ENCODE peak calls at places on chromosomes 6 and 20, in six cellular contexts. U is fibroblast of mammary gland, T is T-helper 22 cell, S is NCI-H1048, F is AG04450, L is progenitor cell of endocrine pancreas. E is an unnamed sample.

GRCh38 chr6:7058250-7058923 is 49.4 kb upstream of the RREB1 start:
- DNase-seq in U (peak), T (no peak), S (no peak), F (peak), L (no peak), E (no peak)

GRCh38 chr6:110877154-110877564 is 2.6 kb downstream of the AMD1 start:
- DNase-seq in U (no peak), T (no peak), S (no peak), F (no peak), L (no peak), E (no peak)

GRCh38 chr6:11276911-11277274 is 44.4 kb upstream of the NEDD9 start:
- DNase-seq in U (no peak), T (no peak), S (no peak), F (no peak), L (no peak), E (no peak)

GRCh38 chr6:12422848-12423247 is 132.7 kb downstream of the EDN1 start:
- DNase-seq in U (no peak), T (no peak), S (no peak), F (no peak), L (no peak), E (no peak)

GRCh38 chr20:18187020-18187419 is 49.4 kb downstream of the KAT14 start:
- DNase-seq in U (no peak), T (no peak), S (no peak), F (no peak), L (no peak), E (no peak)

GRCh38 chr6:155327326-155328073 is 13.2 kb upstream of the TFB1M start:
- DNase-seq in U (peak), T (peak), S (peak), F (peak), L (peak), E (peak)

GRCh38 chr6:57313711-57314471 is 3.5 kb upstream of the PRIM2 start:
- DNase-seq in U (peak), T (no peak), S (no peak), F (peak), L (no peak), E (no peak)

GRCh38 chr6:36216559-36216958 is 20.0 kb downstream of the BRPF3 start:
- DNase-seq in U (peak), T (no peak), S (no peak), F (peak), L (no peak), E (no peak)

GRCh38 chr6:114108119-114109002 is 137.4 kb upstream of the HDAC2 start:
- DNase-seq in U (peak), T (no peak), S (peak), F (peak), L (peak), E (peak)

GRCh38 chr6:116016846-116017545 is 43.7 kb downstream of the FRK start:
- DNase-seq in U (no peak), T (no peak), S (no peak), F (peak), L (no peak), E (no peak)

GRCh38 chr6:12007915-12008286 is 4.2 kb upstream of the HIVEP1 start:
- DNase-seq in U (no peak), T (no peak), S (no peak), F (no peak), L (no peak), E (no peak)

GRCh38 chr6:19772891-19773290 is 64.3 kb upstream of the ID4 start:
- DNase-seq in U (no peak), T (no peak), S (peak), F (no peak), L (no peak), E (no peak)

GRCh38 chr6:44002071-44002590 is 125.1 kb downstream of the MRPL14 start:
- DNase-seq in U (no peak), T (no peak), S (no peak), F (no peak), L (peak), E (no peak)

GRCh38 chr6:28742668-28743270 is 181.0 kb downstream of the TRIM27 start:
- DNase-seq in U (peak), T (no peak), S (no peak), F (no peak), L (no peak), E (peak)

GRCh38 chr20:23270427-23270911 is 80.1 kb upstream of the NXT1 start:
- DNase-seq in U (peak), T (no peak), S (no peak), F (peak), L (no peak), E (no peak)

GRCh38 chr6:4973972-4974885 is 29.6 kb downstream of the RPP40 start:
- DNase-seq in U (peak), T (no peak), S (no peak), F (peak), L (no peak), E (no peak)

GRCh38 chr6:88670369-88670768 is 293.0 kb downstream of the RNGTT start:
- DNase-seq in U (no peak), T (no peak), S (no peak), F (no peak), L (no peak), E (no peak)

GRCh38 chr20:48189177-48189576 is 403.9 kb upstream of the SULF2 start:
- DNase-seq in U (peak), T (no peak), S (no peak), F (no peak), L (no peak), E (no peak)

GRCh38 chr6:46888578-46888977 is 33.2 kb downstream of the ADGRF5 start:
- DNase-seq in U (no peak), T (no peak), S (no peak), F (no peak), L (no peak), E (no peak)

GRCh38 chr6:139568956-139569538 is 194.6 kb upstream of the CITED2 start:
- DNase-seq in U (peak), T (no peak), S (no peak), F (peak), L (no peak), E (no peak)

GRCh38 chr6:129131282-129131681 is 248.3 kb downstream of the LAMA2 start:
- DNase-seq in U (peak), T (no peak), S (no peak), F (no peak), L (no peak), E (no peak)

GRCh38 chr6:34205916-34206315 is 30.8 kb upstream of the HMGA1 start:
- DNase-seq in U (no peak), T (no peak), S (no peak), F (no peak), L (no peak), E (no peak)

GRCh38 chr20:63431944-63432343 is 40.5 kb downstream of the KCNQ2 start:
- DNase-seq in U (no peak), T (no peak), S (no peak), F (no peak), L (no peak), E (no peak)

GRCh38 chr6:11621119-11621518 is 83.6 kb downstream of the TMEM170B start:
- DNase-seq in U (no peak), T (no peak), S (no peak), F (no peak), L (no peak), E (no peak)

GRCh38 chr20:53399592-53400335 is 193.9 kb downstream of the ZNF217 start:
- DNase-seq in U (peak), T (no peak), S (no peak), F (no peak), L (no peak), E (no peak)

GRCh38 chr6:156686429-156686939 is 90.7 kb upstream of the ARID1B start:
- DNase-seq in U (peak), T (no peak), S (no peak), F (no peak), L (no peak), E (peak)

GRCh38 chr6:141103246-141103645 is 1029.5 kb upstream of the GJE1 start:
- DNase-seq in U (peak), T (no peak), S (no peak), F (no peak), L (no peak), E (no peak)

GRCh38 chr6:149325648-149326236 is 8.2 kb downstream of the TAB2 start:
- DNase-seq in U (no peak), T (no peak), S (no peak), F (no peak), L (no peak), E (no peak)

GRCh38 chr6:75296811-75297779 is 12.5 kb upstream of the TMEM30A start:
- DNase-seq in U (peak), T (no peak), S (peak), F (no peak), L (no peak), E (no peak)

GRCh38 chr6:69423785-69424184 is 373.0 kb downstream of the LMBRD1 start:
- DNase-seq in U (no peak), T (no peak), S (no peak), F (no peak), L (no peak), E (no peak)

GRCh38 chr6:108027594-108027993 is 46.9 kb downstream of the OSTM1 start:
- DNase-seq in U (peak), T (no peak), S (no peak), F (no peak), L (no peak), E (no peak)

GRCh38 chr6:166436195-166437139 is 53.7 kb upstream of the MPC1 start:
- DNase-seq in U (no peak), T (no peak), S (no peak), F (no peak), L (no peak), E (no peak)